ENCODE peak calls at places on chromosome 22, in eight cellular contexts. One of them, this sample, is unnamed.
A peak's percentile ranks its signal among the peaks of the same experiment; 100 is the strongest.

GRCh38 chr22:24482586-24482985 is 12.5 kb upstream of the UPB1 start:
- DNase-seq in iris pigment epithelial cell: peak; percentile 87
- DNase-seq in Panc1: no peak
- DNase-seq in activated CD4-positive, alpha-beta T cell treated with anti-CD3 and anti-CD28 coated beads for 36 hours: no peak
- DNase-seq in anterior cingulate cortex: no peak
- DNase-seq in M059J: peak; percentile 75
- DNase-seq in hepatic stellate cell: no peak
- DNase-seq in NCI-H1417: no peak
- DNase-seq in this sample: peak; percentile 44

GRCh38 chr22:47201186-47201995 is 438.9 kb downstream of the TBC1D22A start:
- DNase-seq in NCI-H1417: no peak
- DNase-seq in M059J: no peak
- DNase-seq in anterior cingulate cortex: no peak
- DNase-seq in iris pigment epithelial cell: no peak
- DNase-seq in activated CD4-positive, alpha-beta T cell treated with anti-CD3 and anti-CD28 coated beads for 36 hours: no peak
- DNase-seq in Panc1: no peak
- DNase-seq in hepatic stellate cell: no peak
- DNase-seq in this sample: no peak

GRCh38 chr22:35477911-35478582 is 62.6 kb upstream of the RASD2 start:
- DNase-seq in Panc1: no peak
- DNase-seq in activated CD4-positive, alpha-beta T cell treated with anti-CD3 and anti-CD28 coated beads for 36 hours: no peak
- DNase-seq in hepatic stellate cell: peak; percentile 72
- DNase-seq in iris pigment epithelial cell: peak; percentile 75
- DNase-seq in M059J: peak; percentile 96
- DNase-seq in NCI-H1417: peak; percentile 69
- DNase-seq in anterior cingulate cortex: no peak
- DNase-seq in this sample: peak; percentile 91

GRCh38 chr22:42000466-42000865 is 1.9 kb downstream of the WBP2NL start:
- DNase-seq in iris pigment epithelial cell: no peak
- DNase-seq in anterior cingulate cortex: no peak
- DNase-seq in activated CD4-positive, alpha-beta T cell treated with anti-CD3 and anti-CD28 coated beads for 36 hours: no peak
- DNase-seq in hepatic stellate cell: no peak
- DNase-seq in M059J: no peak
- DNase-seq in Panc1: no peak
- DNase-seq in NCI-H1417: no peak
- DNase-seq in this sample: no peak

GRCh38 chr22:49983148-49984042 is 22.8 kb downstream of the PIM3 start:
- DNase-seq in M059J: no peak
- DNase-seq in iris pigment epithelial cell: no peak
- DNase-seq in NCI-H1417: no peak
- DNase-seq in hepatic stellate cell: no peak
- DNase-seq in Panc1: no peak
- DNase-seq in anterior cingulate cortex: no peak
- DNase-seq in activated CD4-positive, alpha-beta T cell treated with anti-CD3 and anti-CD28 coated beads for 36 hours: peak; percentile 46
- DNase-seq in this sample: no peak

GRCh38 chr22:27671413-27671721 is 130.2 kb downstream of the MN1 start:
- DNase-seq in Panc1: no peak
- DNase-seq in iris pigment epithelial cell: no peak
- DNase-seq in NCI-H1417: no peak
- DNase-seq in hepatic stellate cell: no peak
- DNase-seq in activated CD4-positive, alpha-beta T cell treated with anti-CD3 and anti-CD28 coated beads for 36 hours: no peak
- DNase-seq in anterior cingulate cortex: no peak
- DNase-seq in M059J: no peak
- DNase-seq in this sample: no peak

GRCh38 chr22:49090853-49091135 is 736.9 kb downstream of the BRD1 start:
- DNase-seq in NCI-H1417: no peak
- DNase-seq in hepatic stellate cell: no peak
- DNase-seq in M059J: no peak
- DNase-seq in Panc1: no peak
- DNase-seq in activated CD4-positive, alpha-beta T cell treated with anti-CD3 and anti-CD28 coated beads for 36 hours: no peak
- DNase-seq in anterior cingulate cortex: no peak
- DNase-seq in iris pigment epithelial cell: no peak
- DNase-seq in this sample: peak; percentile 0

GRCh38 chr22:17056058-17056457 is 28.7 kb upstream of the IL17RA start:
- DNase-seq in iris pigment epithelial cell: no peak
- DNase-seq in NCI-H1417: no peak
- DNase-seq in anterior cingulate cortex: no peak
- DNase-seq in Panc1: no peak
- DNase-seq in hepatic stellate cell: no peak
- DNase-seq in M059J: no peak
- DNase-seq in activated CD4-positive, alpha-beta T cell treated with anti-CD3 and anti-CD28 coated beads for 36 hours: no peak
- DNase-seq in this sample: no peak

This sample was measured in NCI-H1092 treated with DMSO at 0.1 percent for 48 hours.